ENCODE peak calls at places on chromosomes 11 and 22, in ten cellular contexts. R is small intestine, B is H7, I is ovary, C is MG63, W is fibroblast of villous mesenchyme, M is HFF-Myc, Y is uterus, E is HCT116, A is OCI-LY7. F is an unnamed sample.

GRCh38 chr22:30028731-30029130 is 51.5 kb upstream of the HORMAD2 start:
- DNase-seq in E (no peak), A (no peak), Y (no peak), I (no peak), R (no peak), M (no peak), B (no peak), C (no peak), W (no peak), F (no peak)

GRCh38 chr11:133810179-133810550 is 35.1 kb downstream of the SPATA19 start:
- DNase-seq in I (no peak), R (no peak), Y (no peak), M (no peak), C (no peak), A (no peak), E (no peak), W (no peak), B (no peak), F (no peak)

GRCh38 chr22:18056161-18056666 is 21.6 kb upstream of the PEX26 start:
- DNase-seq in C (peak; percentile 83), A (peak; percentile 64), M (peak; percentile 52), W (peak; percentile 70), Y (peak; percentile 65), E (no peak), B (no peak), I (no peak), R (peak; percentile 57), F (peak; percentile 81)

GRCh38 chr22:26239561-26239960 is 70.3 kb downstream of the SEZ6L start:
- DNase-seq in M (no peak), B (no peak), W (no peak), I (no peak), C (no peak), E (no peak), A (no peak), Y (no peak), R (no peak), F (peak; percentile 32)

GRCh38 chr11:14638561-14638960 is 5.0 kb upstream of the PDE3B start:
- DNase-seq in C (no peak), Y (no peak), B (no peak), A (no peak), E (no peak), R (no peak), I (no peak), W (no peak), M (no peak), F (no peak)

GRCh38 chr11:118415739-118416068 is 14.3 kb downstream of the ATP5MG start:
- DNase-seq in I (no peak), M (no peak), Y (peak; percentile 69), B (peak; percentile 71), C (peak; percentile 91), W (peak; percentile 95), R (peak; percentile 49), E (peak; percentile 33), A (no peak), F (peak; percentile 89)

GRCh38 chr11:105900515-105901035 is 121.5 kb downstream of the MSANTD4 start:
- DNase-seq in R (no peak), W (no peak), B (no peak), M (no peak), I (no peak), A (no peak), Y (no peak), E (no peak), C (no peak), F (no peak)

GRCh38 chr22:44701824-44702478 is at the start of gene PRR5:
- DNase-seq in R (peak; percentile 85), C (peak; percentile 91), E (peak; percentile 51), I (peak; percentile 87), B (peak; percentile 98), Y (peak; percentile 71), M (peak; percentile 56), W (peak; percentile 96), A (peak; percentile 78), F (peak; percentile 83)

GRCh38 chr11:65382804-65383368 is 440 bp upstream of the SLC25A45 start:
- DNase-seq in Y (no peak), W (no peak), C (no peak), M (no peak), E (no peak), B (no peak), A (no peak), I (no peak), R (peak; percentile 91), F (peak; percentile 95)

GRCh38 chr11:74134661-74135515 is 35.9 kb downstream of the C2CD3 start:
- DNase-seq in A (no peak), B (no peak), Y (no peak), R (no peak), C (peak; percentile 63), W (no peak), I (no peak), E (peak; percentile 44), M (no peak), F (no peak)

GRCh38 chr11:135033545-135033944 is 621.5 kb upstream of the B3GAT1 start:
- DNase-seq in E (no peak), A (no peak), R (peak; percentile 44), M (no peak), W (no peak), C (no peak), Y (no peak), B (peak; percentile 87), I (no peak), F (no peak)

GRCh38 chr11:113270080-113270479 is 44.3 kb upstream of the TTC12 start:
- DNase-seq in M (no peak), E (no peak), C (no peak), A (no peak), R (no peak), W (no peak), I (no peak), Y (no peak), B (no peak), F (no peak)

GRCh38 chr22:41684194-41684593 is 4.5 kb downstream of the SNU13 start:
- DNase-seq in I (no peak), B (no peak), A (no peak), Y (no peak), C (no peak), R (no peak), W (no peak), E (no peak), M (no peak), F (no peak)

GRCh38 chr22:41683616-41684015 is 5.1 kb downstream of the SNU13 start:
- DNase-seq in B (no peak), R (no peak), Y (no peak), M (no peak), I (no peak), W (no peak), E (no peak), A (no peak), C (no peak), F (no peak)

GRCh38 chr22:41682033-41682807 is 6.4 kb downstream of the SNU13 start:
- DNase-seq in M (no peak), C (peak; percentile 78), W (peak; percentile 93), R (peak; percentile 81), A (peak; percentile 81), I (peak; percentile 90), B (peak; percentile 87), Y (peak; percentile 85), E (peak; percentile 73), F (peak; percentile 90)

GRCh38 chr22:41681616-41682015 is 7.1 kb downstream of the SNU13 start:
- DNase-seq in B (no peak), I (no peak), M (no peak), Y (no peak), E (no peak), C (no peak), R (peak; percentile 18), W (peak; percentile 21), A (peak; percentile 36), F (no peak)

GRCh38 chr22:41683052-41683451 is 5.6 kb downstream of the SNU13 start:
- DNase-seq in M (no peak), Y (no peak), R (no peak), B (no peak), E (no peak), A (no peak), C (no peak), I (no peak), W (no peak), F (no peak)
- H3K4me3 ChIP-seq in M (peak overlapping the region; percentile 49), Y (no peak overlapping the region), R (no peak overlapping the region), B (peak overlapping the region; percentile 73), E (peak overlapping the region; percentile 72), A (peak overlapping the region; percentile 74), C (peak overlapping the region; percentile 56), I (no peak overlapping the region), W (peak overlapping the region; percentile 67), F (no peak overlapping the region)

DNA sequence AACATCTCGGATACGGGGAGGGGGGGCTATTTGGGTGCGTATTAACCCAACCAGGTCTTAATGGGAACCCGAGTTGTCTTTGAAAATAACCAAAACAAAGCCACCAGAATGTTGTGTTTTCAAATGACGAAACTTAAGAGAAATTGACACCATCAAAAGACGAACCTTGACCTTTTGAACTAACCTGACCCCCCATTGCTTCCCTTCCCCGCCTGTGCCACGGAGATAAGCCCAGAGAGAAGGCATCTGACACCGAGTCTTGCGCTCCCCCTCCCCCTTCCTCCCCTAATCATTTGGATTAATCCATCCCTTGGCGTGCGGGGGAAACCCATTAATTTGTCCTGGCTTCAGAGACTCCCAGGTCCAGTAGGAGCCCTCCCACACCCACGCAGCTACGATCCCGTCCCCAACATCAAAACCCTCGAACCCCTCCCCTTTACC is 4.5 kb upstream of the GCAT start:
- DNase-seq in M (no peak), B (peak; percentile 88), W (no peak), Y (no peak), C (no peak), E (no peak), A (no peak), R (peak; percentile 66), I (no peak), F (no peak)
- H3K4me3 ChIP-seq in M (peak overlapping the region; percentile 49), B (peak overlapping the region; percentile 67), W (peak overlapping the region; percentile 69), Y (peak overlapping the region; percentile 66), C (no peak overlapping the region), E (peak overlapping the region; percentile 48), A (no peak overlapping the region), R (peak overlapping the region; percentile 61), I (no peak overlapping the region), F (peak overlapping the region; percentile 74)

DNA sequence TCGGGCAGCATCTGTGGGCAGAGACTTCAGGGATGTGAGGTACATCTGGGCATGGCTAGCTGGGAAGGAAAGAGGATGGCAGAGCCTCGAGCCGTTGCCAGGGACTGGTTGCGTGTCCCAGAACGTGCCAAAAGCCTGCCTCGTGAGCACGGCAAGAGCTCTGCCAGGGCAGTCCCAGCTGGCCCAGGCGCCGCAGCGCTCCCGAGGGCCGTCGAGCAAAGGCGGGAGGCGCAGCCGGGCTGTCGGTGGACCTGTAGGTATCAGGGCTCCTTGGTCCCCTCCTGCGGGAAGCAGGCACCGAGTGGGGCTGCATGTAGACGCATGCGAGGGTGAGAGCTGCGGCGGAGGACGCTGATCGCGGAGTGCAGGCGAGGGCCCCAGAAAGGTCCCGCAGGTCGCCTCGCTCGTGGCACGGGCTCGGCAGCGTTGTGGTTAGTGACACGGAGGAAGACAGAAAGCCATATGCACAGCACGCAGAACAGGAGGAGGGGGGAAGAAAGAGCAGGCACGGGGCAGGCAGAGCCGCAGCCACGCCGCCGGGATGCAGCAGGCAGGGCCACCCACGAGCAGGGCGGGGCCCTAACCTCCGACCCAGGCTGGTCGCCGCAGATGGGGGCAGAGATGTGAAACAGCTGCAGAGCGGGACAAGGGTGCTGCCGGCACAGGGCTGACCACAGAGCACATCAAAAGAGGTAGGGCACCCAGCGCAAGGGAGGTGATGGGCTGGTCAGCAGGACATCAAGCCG is 18.0 kb downstream of the LSP1 start:
- DNase-seq in B (no peak), A (no peak), M (no peak), E (no peak), W (peak; percentile 66), Y (no peak), C (peak; percentile 88), I (no peak), R (no peak), F (peak; percentile 83)
- H3K4me3 ChIP-seq in B (no peak overlapping the region), A (no peak overlapping the region), M (no peak overlapping the region), E (no peak overlapping the region), W (peak overlapping the region; percentile 52), Y (peak overlapping the region; percentile 30), C (peak overlapping the region; percentile 57), I (peak overlapping the region; percentile 14), R (no peak overlapping the region), F (peak overlapping the region; percentile 60)

GRCh38 chr22:49972163-49973017 is 11.8 kb downstream of the PIM3 start:
- DNase-seq in Y (peak; percentile 55), C (no peak), W (no peak), R (no peak), I (peak; percentile 61), A (no peak), M (no peak), E (no peak), B (peak; percentile 78), F (no peak)
- H3K4me3 ChIP-seq in Y (no peak overlapping the region), C (no peak overlapping the region), W (no peak overlapping the region), R (peak overlapping the region; percentile 50), I (no peak overlapping the region), A (no peak overlapping the region), M (peak overlapping the region; percentile 46), E (peak overlapping the region; percentile 61), B (no peak overlapping the region), F (no peak overlapping the region)

F was measured in adrenal gland.